ENCODE peak calls at places on chromosomes 1 and 21, in eight cellular contexts. One of them, this sample, is unnamed.

GRCh38 chr1:67647036-67647798 is 37.8 kb upstream of the GADD45A start:
- DNase-seq in right lobe of liver: peak
- DNase-seq in ovary: no peak
- DNase-seq in esophagus muscularis mucosa: peak
- DNase-seq in H1: no peak
- DNase-seq in heart left ventricle: peak
- DNase-seq in A549: no peak
- DNase-seq in NB4: no peak
- DNase-seq in this sample: no peak

GRCh38 chr1:67415041-67415440 is 15.2 kb downstream of the SERBP1 start:
- DNase-seq in right lobe of liver: no peak
- DNase-seq in ovary: no peak
- DNase-seq in esophagus muscularis mucosa: no peak
- DNase-seq in H1: no peak
- DNase-seq in heart left ventricle: no peak
- DNase-seq in A549: no peak
- DNase-seq in NB4: no peak
- DNase-seq in this sample: no peak

GRCh38 chr1:25485536-25486235 is 55.0 kb downstream of the MACO1 start:
- DNase-seq in right lobe of liver: no peak
- DNase-seq in ovary: no peak
- DNase-seq in esophagus muscularis mucosa: no peak
- DNase-seq in H1: no peak
- DNase-seq in heart left ventricle: no peak
- DNase-seq in A549: no peak
- DNase-seq in NB4: peak
- DNase-seq in this sample: no peak

GRCh38 chr1:173097001-173097400 is 46.3 kb upstream of the TNFSF18 start:
- DNase-seq in right lobe of liver: no peak
- DNase-seq in ovary: no peak
- DNase-seq in esophagus muscularis mucosa: no peak
- DNase-seq in H1: no peak
- DNase-seq in heart left ventricle: no peak
- DNase-seq in A549: no peak
- DNase-seq in NB4: no peak
- DNase-seq in this sample: no peak

GRCh38 chr21:46189213-46189958 is 5.1 kb upstream of the SPATC1L start:
- DNase-seq in right lobe of liver: no peak
- DNase-seq in ovary: no peak
- DNase-seq in esophagus muscularis mucosa: peak
- DNase-seq in H1: no peak
- DNase-seq in heart left ventricle: no peak
- DNase-seq in A549: no peak
- DNase-seq in NB4: no peak
- DNase-seq in this sample: no peak

GRCh38 chr1:81008298-81008697 is 792.4 kb upstream of the ADGRL2 start:
- DNase-seq in right lobe of liver: no peak
- DNase-seq in ovary: no peak
- DNase-seq in esophagus muscularis mucosa: no peak
- DNase-seq in H1: no peak
- DNase-seq in heart left ventricle: no peak
- DNase-seq in A549: no peak
- DNase-seq in NB4: no peak
- DNase-seq in this sample: no peak

GRCh38 chr1:4048076-4048475 is 148.0 kb upstream of the C1orf174 start:
- DNase-seq in right lobe of liver: no peak
- DNase-seq in ovary: no peak
- DNase-seq in esophagus muscularis mucosa: no peak
- DNase-seq in H1: no peak
- DNase-seq in heart left ventricle: no peak
- DNase-seq in A549: no peak
- DNase-seq in NB4: no peak
- DNase-seq in this sample: peak

GRCh38 chr1:7561936-7562728 is 209.0 kb upstream of the VAMP3 start:
- DNase-seq in right lobe of liver: no peak
- DNase-seq in ovary: no peak
- DNase-seq in esophagus muscularis mucosa: no peak
- DNase-seq in H1: no peak
- DNase-seq in heart left ventricle: no peak
- DNase-seq in A549: no peak
- DNase-seq in NB4: no peak
- DNase-seq in this sample: no peak

GRCh38 chr1:225754940-225755635 is 22.5 kb upstream of the SRP9 start:
- DNase-seq in right lobe of liver: peak
- DNase-seq in ovary: no peak
- DNase-seq in esophagus muscularis mucosa: no peak
- DNase-seq in H1: no peak
- DNase-seq in heart left ventricle: peak
- DNase-seq in A549: no peak
- DNase-seq in NB4: peak
- DNase-seq in this sample: no peak

GRCh38 chr1:15526021-15526489 is 593 bp upstream of the DNAJC16 start:
- DNase-seq in right lobe of liver: no peak
- DNase-seq in ovary: peak
- DNase-seq in esophagus muscularis mucosa: no peak
- DNase-seq in H1: no peak
- DNase-seq in heart left ventricle: no peak
- DNase-seq in A549: no peak
- DNase-seq in NB4: no peak
- DNase-seq in this sample: peak

GRCh38 chr1:228150458-228151169 is 884 bp downstream of the GJC2 start:
- DNase-seq in right lobe of liver: peak
- DNase-seq in ovary: peak
- DNase-seq in esophagus muscularis mucosa: no peak
- DNase-seq in H1: no peak
- DNase-seq in heart left ventricle: peak
- DNase-seq in A549: no peak
- DNase-seq in NB4: no peak
- DNase-seq in this sample: no peak

GRCh38 chr1:197761654-197762053 is 13.6 kb downstream of the DENND1B start:
- DNase-seq in right lobe of liver: no peak
- DNase-seq in ovary: no peak
- DNase-seq in esophagus muscularis mucosa: no peak
- DNase-seq in H1: no peak
- DNase-seq in heart left ventricle: no peak
- DNase-seq in A549: no peak
- DNase-seq in NB4: peak
- DNase-seq in this sample: no peak

GRCh38 chr1:200971955-200972711 is 51.4 kb downstream of the KIF21B start:
- DNase-seq in right lobe of liver: peak
- DNase-seq in ovary: peak
- DNase-seq in esophagus muscularis mucosa: no peak
- DNase-seq in H1: peak
- DNase-seq in heart left ventricle: peak
- DNase-seq in A549: peak
- DNase-seq in NB4: peak
- DNase-seq in this sample: peak

GRCh38 chr1:115977481-115978258 is 1.4 kb downstream of the SLC22A15 start:
- DNase-seq in right lobe of liver: peak
- DNase-seq in ovary: no peak
- DNase-seq in esophagus muscularis mucosa: no peak
- DNase-seq in H1: no peak
- DNase-seq in heart left ventricle: no peak
- DNase-seq in A549: no peak
- DNase-seq in NB4: peak
- DNase-seq in this sample: no peak

GRCh38 chr21:29656504-29657227 is 283.1 kb downstream of the GRIK1 start:
- DNase-seq in right lobe of liver: no peak
- DNase-seq in ovary: no peak
- DNase-seq in esophagus muscularis mucosa: no peak
- DNase-seq in H1: no peak
- DNase-seq in heart left ventricle: no peak
- DNase-seq in A549: no peak
- DNase-seq in NB4: peak
- DNase-seq in this sample: no peak

GRCh38 chr21:16579538-16579937 is 849.8 kb downstream of the USP25 start:
- DNase-seq in right lobe of liver: no peak
- DNase-seq in ovary: no peak
- DNase-seq in esophagus muscularis mucosa: no peak
- DNase-seq in H1: no peak
- DNase-seq in heart left ventricle: no peak
- DNase-seq in A549: no peak
- DNase-seq in NB4: no peak
- DNase-seq in this sample: no peak

GRCh38 chr1:205568469-205569361 is 63.1 kb downstream of the ELK4 start:
- DNase-seq in right lobe of liver: no peak
- DNase-seq in ovary: no peak
- DNase-seq in esophagus muscularis mucosa: no peak
- DNase-seq in H1: no peak
- DNase-seq in heart left ventricle: no peak
- DNase-seq in A549: no peak
- DNase-seq in NB4: no peak
- DNase-seq in this sample: no peak

GRCh38 chr1:207288315-207288714 is 33.2 kb upstream of the CD55 start:
- DNase-seq in right lobe of liver: no peak
- DNase-seq in ovary: no peak
- DNase-seq in esophagus muscularis mucosa: no peak
- DNase-seq in H1: no peak
- DNase-seq in heart left ventricle: no peak
- DNase-seq in A549: no peak
- DNase-seq in NB4: no peak
- DNase-seq in this sample: peak

GRCh38 chr1:36397378-36398230 is at the start of gene LSM10:
- DNase-seq in right lobe of liver: peak
- DNase-seq in ovary: peak
- DNase-seq in esophagus muscularis mucosa: peak
- DNase-seq in H1: peak
- DNase-seq in heart left ventricle: peak
- DNase-seq in A549: peak
- DNase-seq in NB4: peak
- DNase-seq in this sample: peak
- TF ChIP-seq POLR2A in right lobe of liver: peak
- TF ChIP-seq POLR2A in ovary: peak
- TF ChIP-seq POLR2A in esophagus muscularis mucosa: peak
- TF ChIP-seq POLR2A in H1: peak
- TF ChIP-seq POLR2A in heart left ventricle: no peak
- TF ChIP-seq POLR2A in A549: peak
- TF ChIP-seq POLR2A in NB4: peak
- TF ChIP-seq POLR2A in this sample: peak

DNA sequence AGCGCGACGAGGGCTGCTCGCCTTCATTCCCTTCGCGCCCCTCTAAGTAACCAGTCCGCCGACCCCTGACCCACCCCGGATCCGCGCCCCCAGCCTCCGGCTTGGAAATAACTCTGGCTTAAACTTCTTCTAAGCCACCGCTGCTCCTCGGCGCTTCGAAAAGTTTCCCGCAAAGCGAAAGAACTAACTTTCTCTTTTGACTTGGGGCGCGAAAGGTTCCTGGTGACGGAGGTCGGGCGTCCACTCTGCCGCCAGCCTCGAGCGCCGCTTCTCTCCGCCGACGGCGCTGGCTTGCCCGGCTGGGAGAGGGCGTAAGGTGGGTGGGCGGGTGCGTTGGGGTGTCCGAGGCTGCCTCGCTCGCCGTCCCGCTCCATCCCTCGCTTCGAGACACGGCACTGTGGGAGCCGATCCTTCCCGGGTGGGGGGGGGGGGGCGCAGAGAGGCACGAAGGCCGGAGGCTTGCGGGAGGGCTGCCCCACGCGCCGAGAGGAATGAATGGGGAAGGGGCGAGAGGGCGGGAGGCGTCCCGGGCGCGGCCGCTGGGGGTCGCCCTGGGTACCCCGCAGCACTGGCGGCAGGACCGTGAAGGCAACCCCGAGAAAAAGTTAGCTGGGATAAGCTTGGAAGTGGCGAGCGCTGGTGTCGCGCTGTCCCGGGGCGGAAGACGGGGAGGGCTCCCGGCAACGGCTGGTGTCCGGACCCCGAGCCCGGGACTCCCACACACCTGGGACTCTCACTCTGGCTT is 567 bp downstream of the ATF3 start:
- DNase-seq in right lobe of liver: peak
- DNase-seq in ovary: peak
- DNase-seq in esophagus muscularis mucosa: no peak
- DNase-seq in H1: no peak
- DNase-seq in heart left ventricle: peak
- DNase-seq in A549: peak
- DNase-seq in NB4: peak
- DNase-seq in this sample: peak
- TF ChIP-seq POLR2A in right lobe of liver: no peak
- TF ChIP-seq POLR2A in ovary: no peak
- TF ChIP-seq POLR2A in esophagus muscularis mucosa: no peak
- TF ChIP-seq POLR2A in H1: peak
- TF ChIP-seq POLR2A in heart left ventricle: no peak
- TF ChIP-seq POLR2A in A549: no peak
- TF ChIP-seq POLR2A in NB4: no peak
- TF ChIP-seq POLR2A in this sample: no peak

GRCh38 chr1:39391741-39392679 is 99.4 kb upstream of the BMP8A start:
- DNase-seq in right lobe of liver: no peak
- DNase-seq in ovary: no peak
- DNase-seq in esophagus muscularis mucosa: no peak
- DNase-seq in H1: no peak
- DNase-seq in heart left ventricle: peak
- DNase-seq in A549: peak
- DNase-seq in NB4: no peak
- DNase-seq in this sample: no peak
- TF ChIP-seq POLR2A in right lobe of liver: peak
- TF ChIP-seq POLR2A in ovary: no peak
- TF ChIP-seq POLR2A in esophagus muscularis mucosa: no peak
- TF ChIP-seq POLR2A in H1: no peak
- TF ChIP-seq POLR2A in heart left ventricle: no peak
- TF ChIP-seq POLR2A in A549: no peak
- TF ChIP-seq POLR2A in NB4: no peak
- TF ChIP-seq POLR2A in this sample: no peak

DNA sequence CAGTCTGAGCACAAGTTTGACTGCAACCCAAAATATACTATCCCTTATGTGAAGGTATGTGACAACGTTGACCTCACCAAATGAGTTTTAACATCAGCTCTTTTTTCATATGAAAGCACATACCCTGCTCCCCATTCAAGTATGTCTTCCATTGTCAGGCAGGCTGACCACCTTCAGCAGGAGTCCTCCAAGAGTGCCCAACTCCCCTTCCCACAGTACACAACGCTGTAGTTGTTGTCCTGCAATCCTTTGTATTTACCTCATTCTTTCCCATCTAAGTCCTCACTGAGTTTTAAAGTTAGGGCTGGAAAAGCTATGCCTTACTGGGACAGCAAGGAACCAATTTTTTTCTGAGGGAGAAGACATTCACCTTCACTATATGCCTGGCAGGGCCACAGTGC is 14.7 kb downstream of the SFPQ start:
- DNase-seq in right lobe of liver: no peak
- DNase-seq in ovary: no peak
- DNase-seq in esophagus muscularis mucosa: no peak
- DNase-seq in H1: no peak
- DNase-seq in heart left ventricle: no peak
- DNase-seq in A549: no peak
- DNase-seq in NB4: no peak
- DNase-seq in this sample: no peak
- TF ChIP-seq POLR2A in right lobe of liver: no peak
- TF ChIP-seq POLR2A in ovary: no peak
- TF ChIP-seq POLR2A in esophagus muscularis mucosa: no peak
- TF ChIP-seq POLR2A in H1: no peak
- TF ChIP-seq POLR2A in heart left ventricle: no peak
- TF ChIP-seq POLR2A in A549: no peak
- TF ChIP-seq POLR2A in NB4: no peak
- TF ChIP-seq POLR2A in this sample: no peak

This sample was measured in lower leg skin.